ENCODE peak calls at places on chromosome 15, in eight cellular contexts. One of them, this sample, is unnamed.

GRCh38 chr15:76932090-76932966 is 779 bp downstream of the RCN2 start:
- DNase-seq in PC-9: no peak
- DNase-seq in right cardiac atrium: no peak
- DNase-seq in activated T-cell treated with anti-CD3 and anti-CD28 coated beads for 1 hour: no peak
- DNase-seq in prostate gland: no peak
- DNase-seq in NCI-H2171 treated with DMSO at 0.1 percent for 48 hours: no peak
- DNase-seq in LHCN-M2: peak; percentile 4
- DNase-seq in endothelial cell: no peak
- DNase-seq in this sample: peak; percentile 39

GRCh38 chr15:76239786-76240185 is 71.5 kb downstream of the ETFA start:
- DNase-seq in PC-9: no peak
- DNase-seq in right cardiac atrium: no peak
- DNase-seq in activated T-cell treated with anti-CD3 and anti-CD28 coated beads for 1 hour: no peak
- DNase-seq in prostate gland: no peak
- DNase-seq in NCI-H2171 treated with DMSO at 0.1 percent for 48 hours: peak; percentile 41
- DNase-seq in LHCN-M2: no peak
- DNase-seq in endothelial cell: no peak
- DNase-seq in this sample: no peak

GRCh38 chr15:98901438-98901837 is 106.2 kb downstream of the PGPEP1L start:
- DNase-seq in PC-9: no peak
- DNase-seq in right cardiac atrium: no peak
- DNase-seq in activated T-cell treated with anti-CD3 and anti-CD28 coated beads for 1 hour: no peak
- DNase-seq in prostate gland: no peak
- DNase-seq in NCI-H2171 treated with DMSO at 0.1 percent for 48 hours: no peak
- DNase-seq in LHCN-M2: no peak
- DNase-seq in endothelial cell: no peak
- DNase-seq in this sample: no peak

GRCh38 chr15:68311464-68311835 is 33.9 kb downstream of the FEM1B start:
- DNase-seq in PC-9: no peak
- DNase-seq in right cardiac atrium: no peak
- DNase-seq in activated T-cell treated with anti-CD3 and anti-CD28 coated beads for 1 hour: no peak
- DNase-seq in prostate gland: no peak
- DNase-seq in NCI-H2171 treated with DMSO at 0.1 percent for 48 hours: no peak
- DNase-seq in LHCN-M2: no peak
- DNase-seq in endothelial cell: no peak
- DNase-seq in this sample: no peak

GRCh38 chr15:74777769-74778598 is 3.9 kb upstream of the CSK start:
- DNase-seq in PC-9: no peak
- DNase-seq in right cardiac atrium: no peak
- DNase-seq in activated T-cell treated with anti-CD3 and anti-CD28 coated beads for 1 hour: no peak
- DNase-seq in prostate gland: no peak
- DNase-seq in NCI-H2171 treated with DMSO at 0.1 percent for 48 hours: no peak
- DNase-seq in LHCN-M2: no peak
- DNase-seq in endothelial cell: no peak
- DNase-seq in this sample: no peak

GRCh38 chr15:98529205-98530145 is 118.9 kb upstream of the IGF1R start:
- DNase-seq in PC-9: no peak
- DNase-seq in right cardiac atrium: no peak
- DNase-seq in activated T-cell treated with anti-CD3 and anti-CD28 coated beads for 1 hour: no peak
- DNase-seq in prostate gland: no peak
- DNase-seq in NCI-H2171 treated with DMSO at 0.1 percent for 48 hours: no peak
- DNase-seq in LHCN-M2: no peak
- DNase-seq in endothelial cell: no peak
- DNase-seq in this sample: no peak

GRCh38 chr15:101091080-101092017 is 160.5 kb downstream of the CHSY1 start:
- DNase-seq in PC-9: no peak
- DNase-seq in right cardiac atrium: peak; percentile 89
- DNase-seq in activated T-cell treated with anti-CD3 and anti-CD28 coated beads for 1 hour: no peak
- DNase-seq in prostate gland: no peak
- DNase-seq in NCI-H2171 treated with DMSO at 0.1 percent for 48 hours: no peak
- DNase-seq in LHCN-M2: no peak
- DNase-seq in endothelial cell: peak; percentile 38
- DNase-seq in this sample: peak; percentile 85

GRCh38 chr15:90425726-90426346 is 37.8 kb downstream of the IQGAP1 start:
- DNase-seq in PC-9: no peak
- DNase-seq in right cardiac atrium: no peak
- DNase-seq in activated T-cell treated with anti-CD3 and anti-CD28 coated beads for 1 hour: no peak
- DNase-seq in prostate gland: no peak
- DNase-seq in NCI-H2171 treated with DMSO at 0.1 percent for 48 hours: no peak
- DNase-seq in LHCN-M2: no peak
- DNase-seq in endothelial cell: no peak
- DNase-seq in this sample: no peak

GRCh38 chr15:76075060-76075459 is 15.3 kb downstream of the TMEM266 start:
- DNase-seq in PC-9: no peak
- DNase-seq in right cardiac atrium: no peak
- DNase-seq in activated T-cell treated with anti-CD3 and anti-CD28 coated beads for 1 hour: no peak
- DNase-seq in prostate gland: no peak
- DNase-seq in NCI-H2171 treated with DMSO at 0.1 percent for 48 hours: no peak
- DNase-seq in LHCN-M2: no peak
- DNase-seq in endothelial cell: no peak
- DNase-seq in this sample: no peak

This sample was measured in SJCRH30.